ENCODE peak calls at places on chromosomes 7 and 10, in four cellular contexts. G is A549, S is GM12878, I is K562. T is an unnamed sample.

GRCh38 chr10:114131094-114131493 is 42.9 kb downstream of the CCDC186 start:
- DNase-seq in S (peak; percentile 9), I (no peak), G (no peak), T (no peak)

GRCh38 chr7:79451580-79451979 is 1.9 kb downstream of the MAGI2 start:
- DNase-seq in S (no peak), I (no peak), G (no peak), T (no peak)

GRCh38 chr7:131629203-131629871 is 72.9 kb upstream of the PODXL start:
- DNase-seq in G (peak; percentile 41), S (no peak), I (no peak), T (no peak)

GRCh38 chr7:28607799-28608198 is 195.5 kb downstream of the CREB5 start:
- DNase-seq in G (no peak), S (no peak), I (no peak), T (no peak)

GRCh38 chr7:1620835-1621234 is 49.2 kb upstream of the ELFN1 start:
- DNase-seq in G (no peak), S (no peak), I (no peak), T (peak; percentile 30)

GRCh38 chr7:13844954-13845353 is 144.5 kb downstream of the ETV1 start:
- DNase-seq in G (no peak), I (no peak), S (no peak), T (no peak)

GRCh38 chr7:50723888-50724287 is 58.8 kb downstream of the GRB10 start:
- DNase-seq in S (no peak), G (no peak), I (no peak), T (no peak)

GRCh38 chr7:33054261-33054964 is 8.2 kb downstream of the NT5C3A start:
- DNase-seq in I (no peak), S (no peak), G (no peak), T (no peak)

GRCh38 chr7:143205560-143206293 is 16.1 kb upstream of the TAS2R40 start:
- DNase-seq in I (no peak), G (no peak), S (peak; percentile 47), T (no peak)

GRCh38 chr7:2123360-2123759 is 109.4 kb downstream of the MAD1L1 start:
- DNase-seq in I (no peak), S (no peak), G (no peak), T (no peak)

GRCh38 chr7:101121996-101122932 is 4.6 kb upstream of the SERPINE1 start:
- DNase-seq in G (peak; percentile 95), S (no peak), I (peak; percentile 47), T (no peak)

GRCh38 chr7:8638076-8638475 is 204.7 kb downstream of the NXPH1 start:
- DNase-seq in G (no peak), S (no peak), I (no peak), T (no peak)

GRCh38 chr7:105268511-105269392 is 120.0 kb downstream of the SRPK2 start:
- DNase-seq in G (peak; percentile 40), I (peak; percentile 49), S (no peak), T (peak; percentile 68)

GRCh38 chr10:100148353-100149211 is 37.2 kb downstream of the ERLIN1 start:
- DNase-seq in S (peak; percentile 61), I (no peak), G (peak; percentile 37), T (no peak)

GRCh38 chr10:1672001-1672781 is 65.1 kb downstream of the ADARB2 start:
- DNase-seq in I (no peak), S (no peak), G (no peak), T (no peak)

GRCh38 chr7:70215491-70215890 is 617.2 kb downstream of the AUTS2 start:
- DNase-seq in S (no peak), I (no peak), G (no peak), T (no peak)

GRCh38 chr7:87029078-87029477 is 30.4 kb downstream of the ELAPOR2 start:
- DNase-seq in S (no peak), I (no peak), G (no peak), T (no peak)

GRCh38 chr7:2149672-2150444 is 82.9 kb downstream of the MAD1L1 start:
- DNase-seq in I (no peak), S (no peak), G (no peak), T (no peak)

GRCh38 chr10:32949221-32949678 is 8.8 kb downstream of the ITGB1 start:
- DNase-seq in I (no peak), G (no peak), S (no peak), T (no peak)

GRCh38 chr7:26451997-26452396 is 160.3 kb downstream of the SNX10 start:
- DNase-seq in G (no peak), S (no peak), I (no peak), T (no peak)

GRCh38 chr7:44307301-44307900 is 18.0 kb downstream of the CAMK2B start:
- DNase-seq in S (no peak), G (peak; percentile 59), I (peak; percentile 18), T (peak; percentile 87)

GRCh38 chr10:12795318-12795717 is 206.2 kb downstream of the CCDC3 start:
- DNase-seq in S (no peak), G (no peak), I (no peak), T (no peak)

GRCh38 chr10:63114031-63114814 is 18.9 kb upstream of the NRBF2 start:
- DNase-seq in I (peak; percentile 32), G (peak; percentile 58), S (no peak), T (no peak)

DNA sequence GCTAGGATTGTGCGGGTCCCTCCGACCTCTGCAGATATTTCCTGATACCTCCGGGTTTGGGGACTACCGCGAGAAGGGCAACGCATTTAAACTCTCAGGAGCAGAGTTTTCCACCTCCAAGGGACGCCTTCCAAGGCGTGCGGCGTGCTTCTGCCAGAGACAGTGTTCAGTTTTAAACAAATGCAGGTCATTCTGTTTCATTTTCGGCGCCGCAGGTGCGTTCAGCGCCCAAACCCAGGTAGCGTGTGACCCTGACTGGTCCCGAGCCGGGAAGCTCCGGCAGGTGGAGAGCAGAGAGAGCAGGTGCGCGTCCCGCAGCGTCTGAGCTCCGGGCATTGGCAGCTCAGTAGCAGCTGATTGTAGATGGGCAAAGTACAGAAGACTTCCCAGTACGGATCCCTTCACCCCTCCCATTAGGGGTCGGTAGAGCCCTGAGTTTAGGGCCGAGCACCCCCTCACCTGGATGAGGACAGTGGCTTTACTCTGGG is 1.4 kb upstream of the CYP26A1 start:
- DNase-seq in I (no peak), G (no peak), S (no peak), T (no peak)
- TF ChIP-seq REST in I (no peak), G (no peak), S (no peak), T (no peak)

GRCh38 chr10:6086375-6087233 is 2.2 kb upstream of the RBM17 start:
- DNase-seq in G (peak; percentile 93), S (peak; percentile 51), I (peak; percentile 94), T (peak; percentile 83)

GRCh38 chr10:6088721-6089333 is at the start of gene RBM17:
- DNase-seq in S (peak; percentile 82), G (peak; percentile 97), I (peak; percentile 97), T (peak; percentile 96)

GRCh38 chr10:6091630-6092029 is 2.8 kb downstream of the RBM17 start:
- DNase-seq in G (no peak), I (peak; percentile 41), S (no peak), T (no peak)

GRCh38 chr10:6092731-6093130 is 3.9 kb downstream of the RBM17 start:
- DNase-seq in S (no peak), I (no peak), G (no peak), T (no peak)

DNA sequence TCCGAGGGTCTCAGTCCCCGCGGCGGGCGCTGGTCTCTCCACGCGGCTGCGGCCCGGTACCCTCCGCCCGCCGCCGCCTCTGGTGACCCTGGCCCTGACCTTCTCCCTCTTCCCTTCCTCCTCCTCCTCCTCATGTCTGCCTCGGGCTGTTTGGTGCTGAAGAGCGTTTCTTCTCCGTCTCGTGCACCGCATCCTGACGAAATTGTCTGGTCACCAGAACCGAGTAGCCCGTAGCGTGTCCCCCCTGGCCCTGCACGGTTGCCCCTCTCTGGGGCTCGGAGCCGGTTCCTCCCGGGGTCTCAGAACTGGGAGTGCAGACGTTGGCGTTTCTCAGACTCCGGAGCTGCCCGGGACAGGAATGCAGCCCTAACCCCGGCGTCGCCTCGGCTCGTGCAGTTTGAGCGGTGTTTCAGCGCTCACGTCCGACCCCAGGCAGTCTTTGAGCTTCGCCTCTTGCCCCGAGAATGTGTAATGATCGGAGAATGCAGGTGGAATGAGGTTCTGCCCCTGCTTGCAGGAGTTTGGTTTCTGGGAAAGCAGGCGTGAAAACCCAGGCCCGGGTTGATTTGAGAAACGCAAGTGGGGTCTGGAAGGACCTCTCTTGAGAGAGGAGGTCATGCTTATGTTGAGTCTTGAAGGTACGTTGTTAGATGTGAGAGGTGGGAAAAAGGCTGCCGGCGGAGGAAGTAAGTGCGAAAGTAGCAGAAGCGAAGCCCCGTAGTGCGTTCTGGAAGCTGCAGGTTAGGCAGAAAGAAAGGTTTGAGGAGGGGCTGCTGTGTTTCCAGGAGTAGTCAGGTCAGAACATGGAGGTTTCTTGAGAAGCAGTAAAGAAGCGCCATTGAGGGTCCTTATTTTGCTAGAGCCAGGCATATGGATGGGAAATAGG is 743 bp downstream of the RBM17 start:
- DNase-seq in I (peak; percentile 34), G (no peak), S (no peak), T (peak; percentile 59)
- TF ChIP-seq RFX5 in I (no peak), G (no peak), S (no peak), T (no peak)

DNA sequence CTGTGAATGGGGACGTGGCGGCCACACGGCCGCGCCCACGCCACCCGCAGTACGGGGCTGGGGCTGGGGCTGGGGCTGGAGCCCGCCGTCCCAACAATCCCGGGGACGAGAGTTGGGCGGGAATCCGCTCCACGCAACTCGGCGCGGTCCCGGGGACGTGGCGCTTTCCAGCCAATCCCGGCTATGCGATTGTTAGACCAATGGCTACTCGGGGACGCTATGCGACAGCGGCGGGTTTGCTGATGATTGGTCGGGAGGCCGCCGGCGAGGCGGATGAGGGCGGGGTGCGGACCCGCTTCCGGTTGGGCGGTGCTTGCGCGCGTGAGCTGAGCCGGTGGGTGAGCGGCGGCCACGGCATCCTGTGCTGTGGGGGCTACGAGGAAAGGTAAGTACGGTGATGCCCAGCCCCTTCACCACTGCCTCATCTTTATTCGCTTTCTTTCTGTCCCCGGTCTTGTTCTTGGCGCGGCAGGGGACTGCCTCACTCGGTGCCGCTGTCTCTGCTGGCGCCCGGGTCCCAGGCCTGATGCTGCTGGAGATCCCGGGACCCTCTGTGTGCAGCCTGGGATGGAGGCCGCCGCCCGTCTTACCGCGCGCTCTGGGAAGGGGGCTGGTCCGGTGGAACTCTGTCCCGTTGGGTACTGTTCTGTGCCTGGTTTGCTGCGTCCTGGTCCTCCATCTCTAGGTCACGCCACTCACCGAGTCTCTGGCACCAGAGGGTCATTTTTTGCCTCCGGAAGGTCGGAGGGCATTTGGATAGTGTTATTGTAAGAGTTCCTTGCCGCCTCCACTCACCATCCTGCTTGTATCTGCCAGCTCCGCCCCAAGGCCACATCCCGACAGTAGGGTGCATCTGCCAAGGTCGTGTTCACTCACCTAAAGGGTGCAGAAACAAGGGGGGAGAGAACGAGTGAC is at the start of gene CALU:
- DNase-seq in I (peak; percentile 100), S (peak; percentile 78), G (peak; percentile 95), T (peak; percentile 100)
- TF ChIP-seq REST in I (peak; percentile 66), S (no peak), G (peak; percentile 14), T (peak; percentile 56)

DNA sequence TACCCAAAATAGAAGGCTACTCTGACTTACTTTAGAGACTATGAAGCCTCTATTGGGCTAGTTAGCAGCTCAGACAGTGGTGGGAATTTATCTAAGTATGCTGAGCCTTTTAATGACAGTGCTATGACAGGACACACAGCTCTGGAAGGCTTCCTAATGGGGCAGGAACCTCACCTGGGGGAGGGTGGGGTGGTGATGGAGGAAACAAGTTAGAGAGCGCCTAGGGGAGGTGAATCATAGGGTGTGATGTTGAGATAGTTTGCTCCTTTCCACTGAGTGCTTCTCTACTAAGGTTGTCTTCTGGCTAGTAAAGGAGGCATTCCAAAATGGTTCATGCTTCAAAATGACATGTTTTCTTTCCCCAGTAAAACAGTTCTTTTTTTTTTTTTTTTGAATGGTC is 42.1 kb downstream of the PPP1R9A start:
- DNase-seq in I (no peak), G (no peak), S (no peak), T (no peak)
- TF ChIP-seq RFX5 in I (no peak), G (no peak), S (no peak), T (no peak)